ENCODE peak calls at places on chromosomes 13 and 19, in nine cellular contexts. T is A673; K is ELR; E is stimulated activated CD8-positive, alpha-beta memory T cell treated with anti-CD3 and anti-CD28 coated beads, Interleukin-15, amount 100 ng/mL, for 4 hours; S is RPMI8226; G is transverse colon; Y is activated CD8-positive, alpha-beta memory T cell treated with anti-CD3 and anti-CD28 coated beads, Interleukin-2, amount 50 U/mL, for 4 hours; I is CD8-positive, alpha-beta memory T cell; Z is left ventricle myocardium inferior. N is an unnamed sample.

GRCh38 chr13:24141333-24141910 is 19.1 kb upstream of the SPATA13 start:
- DNase-seq in T (peak), K (peak), E (no peak), S (no peak), G (no peak), Y (no peak), I (no peak), Z (no peak), N (no peak)

GRCh38 chr13:35966024-35966423 is 165.2 kb downstream of the DCLK1 start:
- DNase-seq in T (no peak), K (no peak), E (no peak), S (no peak), G (no peak), Y (no peak), I (no peak), Z (no peak), N (no peak)

GRCh38 chr13:67048084-67048792 is 181.9 kb downstream of the PCDH9 start:
- DNase-seq in T (no peak), K (peak), E (no peak), S (no peak), G (no peak), Y (no peak), I (no peak), Z (no peak), N (no peak)

GRCh38 chr13:52447815-52448552 is 2.5 kb downstream of the VPS36 start:
- DNase-seq in T (peak), K (no peak), E (no peak), S (no peak), G (no peak), Y (no peak), I (no peak), Z (no peak), N (no peak)

GRCh38 chr19:35559781-35560180 is 3.7 kb downstream of the ATP4A start:
- DNase-seq in T (no peak), K (no peak), E (no peak), S (no peak), G (no peak), Y (no peak), I (no peak), Z (no peak), N (no peak)

GRCh38 chr13:43100667-43101066 is 77.3 kb downstream of the DNAJC15 start:
- DNase-seq in T (no peak), K (no peak), E (no peak), S (no peak), G (no peak), Y (no peak), I (no peak), Z (no peak), N (no peak)

GRCh38 chr19:10862561-10863106 is 8.7 kb upstream of the CARM1 start:
- DNase-seq in T (no peak), K (no peak), E (no peak), S (no peak), G (no peak), Y (no peak), I (no peak), Z (no peak), N (no peak)

GRCh38 chr19:50933640-50934039 is 19.2 kb downstream of the KLK5 start:
- DNase-seq in T (no peak), K (peak), E (no peak), S (no peak), G (no peak), Y (no peak), I (no peak), Z (no peak), N (no peak)

GRCh38 chr13:33740134-33740538 is 77.8 kb upstream of the RFC3 start:
- DNase-seq in T (no peak), K (peak), E (no peak), S (no peak), G (no peak), Y (no peak), I (no peak), Z (no peak), N (no peak)

GRCh38 chr19:21482863-21483276 is 22.5 kb upstream of the ZNF429 start:
- DNase-seq in T (peak), K (peak), E (peak), S (peak), G (peak), Y (peak), I (peak), Z (peak), N (peak)

GRCh38 chr19:1445932-1446712 is 3.8 kb upstream of the APC2 start:
- DNase-seq in T (peak), K (peak), E (no peak), S (peak), G (no peak), Y (no peak), I (no peak), Z (no peak), N (no peak)

GRCh38 chr13:21435710-21436151 is 23.4 kb downstream of the ZDHHC20 start:
- DNase-seq in T (no peak), K (peak), E (peak), S (peak), G (peak), Y (peak), I (peak), Z (peak), N (peak)

GRCh38 chr19:40282920-40283319 is 2.2 kb downstream of the AKT2 start:
- DNase-seq in T (no peak), K (no peak), E (no peak), S (no peak), G (no peak), Y (no peak), I (no peak), Z (no peak), N (no peak)

GRCh38 chr13:103386341-103386740 is 320.1 kb upstream of the SLC10A2 start:
- DNase-seq in T (no peak), K (peak), E (no peak), S (no peak), G (no peak), Y (no peak), I (no peak), Z (no peak), N (no peak)

GRCh38 chr13:111312944-111313590 is 7.4 kb upstream of the TEX29 start:
- DNase-seq in T (no peak), K (no peak), E (no peak), S (no peak), G (no peak), Y (no peak), I (no peak), Z (no peak), N (peak)

GRCh38 chr13:98449273-98449672 is 127.6 kb downstream of the STK24 start:
- DNase-seq in T (no peak), K (no peak), E (no peak), S (no peak), G (no peak), Y (no peak), I (no peak), Z (no peak), N (no peak)

GRCh38 chr19:34365463-34366401 is 736 bp downstream of the GPI start:
- DNase-seq in T (peak), K (peak), E (no peak), S (peak), G (peak), Y (peak), I (no peak), Z (peak), N (peak)

GRCh38 chr13:30493670-30494381 is 28.1 kb upstream of the HMGB1 start:
- DNase-seq in T (no peak), K (no peak), E (no peak), S (peak), G (no peak), Y (no peak), I (no peak), Z (no peak), N (no peak)

GRCh38 chr13:94112731-94113130 is 366.8 kb downstream of the DCT start:
- DNase-seq in T (no peak), K (no peak), E (no peak), S (no peak), G (no peak), Y (no peak), I (no peak), Z (no peak), N (no peak)

GRCh38 chr13:87671824-87672603 is 843 bp downstream of the SLITRK5 start:
- DNase-seq in T (peak), K (no peak), E (no peak), S (peak), G (peak), Y (no peak), I (no peak), Z (no peak), N (peak)

GRCh38 chr19:42473686-42474085 is 30.9 kb upstream of the CXCL17 start:
- DNase-seq in T (no peak), K (no peak), E (no peak), S (no peak), G (no peak), Y (no peak), I (no peak), Z (no peak), N (no peak)

GRCh38 chr13:29524176-29524575 is 71.3 kb downstream of the SLC7A1 start:
- DNase-seq in T (no peak), K (no peak), E (no peak), S (no peak), G (no peak), Y (no peak), I (no peak), Z (peak), N (no peak)

GRCh38 chr13:60431108-60431700 is 34.2 kb downstream of the TDRD3 start:
- DNase-seq in T (peak), K (peak), E (no peak), S (peak), G (no peak), Y (no peak), I (no peak), Z (no peak), N (no peak)

GRCh38 chr19:3276341-3276799 is 51.9 kb downstream of the CELF5 start:
- DNase-seq in T (peak), K (peak), E (peak), S (peak), G (peak), Y (peak), I (peak), Z (no peak), N (peak)

GRCh38 chr13:114065926-114066774 is 66.3 kb downstream of the RASA3 start:
- DNase-seq in T (no peak), K (no peak), E (no peak), S (peak), G (peak), Y (no peak), I (no peak), Z (no peak), N (peak)

GRCh38 chr13:113035209-113035800 is 66.3 kb downstream of the MCF2L start:
- DNase-seq in T (no peak), K (no peak), E (no peak), S (no peak), G (no peak), Y (no peak), I (no peak), Z (no peak), N (no peak)

GRCh38 chr19:13026478-13026999 is 31.3 kb downstream of the NFIX start:
- DNase-seq in T (no peak), K (peak), E (no peak), S (no peak), G (peak), Y (no peak), I (no peak), Z (no peak), N (no peak)

GRCh38 chr19:2469102-2469914 is 6.6 kb upstream of the GADD45B start:
- DNase-seq in T (peak), K (peak), E (no peak), S (peak), G (no peak), Y (no peak), I (no peak), Z (no peak), N (no peak)

GRCh38 chr13:84910423-84910822 is 888.8 kb downstream of the SLITRK6 start:
- DNase-seq in T (no peak), K (no peak), E (no peak), S (no peak), G (no peak), Y (no peak), I (no peak), Z (no peak), N (no peak)

GRCh38 chr19:49599378-49600298 is 8.7 kb downstream of the PRR12 start:
- DNase-seq in T (no peak), K (no peak), E (no peak), S (no peak), G (no peak), Y (no peak), I (no peak), Z (no peak), N (no peak)

N was measured in Peyer's patch.